ENCODE peak calls at places on chromosomes 7 and 10, in seven cellular contexts. Z is PC-3; U is naive thymus-derived CD4-positive, alpha-beta T cell; I is GM12878; W is upper lobe of right lung; E is neural progenitor cell; S is aorta. P is an unnamed sample.

GRCh38 chr7:4665661-4666060 is 16.4 kb upstream of the FOXK1 start:
- DNase-seq in W (no peak), E (no peak), I (no peak), Z (peak; percentile 28), S (no peak), U (no peak), P (no peak)

GRCh38 chr10:132305654-132306340 is 2.0 kb downstream of the STK32C start:
- DNase-seq in W (peak; percentile 35), E (no peak), U (no peak), Z (no peak), S (peak; percentile 59), I (no peak), P (no peak)

GRCh38 chr10:112548535-112549276 is 101.7 kb downstream of the VTI1A start:
- DNase-seq in Z (no peak), E (no peak), S (no peak), I (no peak), U (no peak), W (no peak), P (peak; percentile 18)

GRCh38 chr10:62811159-62811875 is 4.8 kb downstream of the EGR2 start:
- DNase-seq in E (no peak), I (peak; percentile 85), U (no peak), Z (no peak), W (no peak), S (no peak), P (no peak)

GRCh38 chr7:22667562-22668239 is 59.3 kb upstream of the IL6 start:
- DNase-seq in W (no peak), S (no peak), I (no peak), U (no peak), Z (peak; percentile 93), E (no peak), P (peak; percentile 46)

GRCh38 chr10:13453896-13454295 is 74.9 kb downstream of the BEND7 start:
- DNase-seq in E (peak; percentile 47), Z (no peak), U (peak; percentile 25), I (peak; percentile 16), S (no peak), W (no peak), P (peak; percentile 65)

GRCh38 chr7:54705436-54705835 is 53.6 kb downstream of the SEC61G start:
- DNase-seq in E (no peak), W (no peak), Z (peak; percentile 67), I (peak; percentile 33), U (no peak), S (no peak), P (no peak)

GRCh38 chr7:40673285-40673684 is 538.5 kb downstream of the SUGCT start:
- DNase-seq in W (no peak), Z (peak; percentile 79), S (no peak), U (no peak), I (no peak), E (no peak), P (no peak)

GRCh38 chr10:129104266-129105045 is 362.6 kb upstream of the MGMT start:
- DNase-seq in W (no peak), E (no peak), I (no peak), U (no peak), S (no peak), Z (no peak), P (no peak)

GRCh38 chr7:159099711-159100231 is 44.9 kb downstream of the VIPR2 start:
- DNase-seq in S (peak; percentile 55), I (no peak), E (no peak), U (no peak), Z (no peak), W (peak; percentile 43), P (no peak)

GRCh38 chr7:19749658-19750057 is 23.8 kb downstream of the TMEM196 start:
- DNase-seq in S (no peak), Z (peak; percentile 59), E (no peak), U (no peak), W (no peak), I (no peak), P (no peak)

DNA sequence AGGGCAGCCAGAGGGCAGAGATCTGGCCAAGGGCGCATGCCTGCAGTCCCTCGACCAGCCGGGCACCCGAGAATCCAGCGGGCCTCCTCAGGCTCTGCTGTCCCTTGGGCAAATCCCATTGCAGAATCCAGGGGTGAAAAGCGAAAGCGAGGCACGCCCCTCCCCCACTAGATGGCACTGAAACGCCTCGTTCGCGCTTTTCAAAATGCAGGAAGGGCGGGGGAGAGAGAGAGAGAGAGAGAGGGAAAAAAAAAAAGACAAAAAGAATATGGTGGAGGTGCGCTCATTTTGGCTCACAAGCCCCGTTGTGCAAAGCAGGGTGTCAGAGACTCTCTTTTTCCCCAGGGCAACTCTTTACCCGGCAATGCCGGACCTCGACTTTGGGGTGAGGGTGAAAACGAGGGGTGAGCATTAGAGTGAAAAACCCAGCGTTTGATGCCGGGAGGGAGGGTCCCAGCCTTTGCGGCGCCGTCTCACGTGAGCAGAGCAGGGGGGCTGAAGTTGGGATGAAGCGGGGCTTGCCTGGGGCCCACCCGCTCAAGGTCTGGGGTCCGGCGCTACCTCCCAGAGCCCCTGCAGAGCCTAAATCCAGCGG is 2.5 kb upstream of the TMEM178B start:
- DNase-seq in E (peak; percentile 91), S (no peak), I (no peak), W (no peak), Z (peak; percentile 23), U (peak; percentile 26), P (peak; percentile 84)
- H3K4me3 ChIP-seq in E (peak overlapping the region; percentile 81), S (no peak overlapping the region), I (no peak overlapping the region), W (peak overlapping the region; percentile 52), Z (peak overlapping the region; percentile 61), U (peak overlapping the region; percentile 42), P (peak overlapping the region; percentile 71)

DNA sequence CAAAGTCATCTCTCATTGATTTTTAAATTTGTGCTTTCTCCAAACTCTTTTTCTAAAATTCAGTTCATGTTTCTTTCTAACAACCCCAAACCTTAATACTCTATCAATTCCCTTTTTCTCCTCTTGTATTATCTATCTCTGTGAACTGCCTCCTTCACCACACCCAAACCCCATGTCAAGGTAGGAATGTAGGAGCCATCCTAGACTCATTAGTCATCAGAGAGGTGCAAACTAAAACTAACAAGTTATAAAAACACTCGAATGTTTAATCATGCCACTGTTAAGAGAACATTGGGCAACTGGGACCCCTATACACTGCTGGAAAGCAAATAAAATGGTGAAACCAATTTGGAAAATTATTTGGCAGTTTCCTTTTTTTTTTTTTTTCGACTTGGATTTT is 533.8 kb upstream of the LRRN3 start:
- DNase-seq in E (no peak), U (no peak), S (no peak), I (no peak), Z (no peak), W (no peak), P (no peak)
- H3K27me3 ChIP-seq in E (no peaks in the 10 kb centered on the region), U (no peaks in the 10 kb centered on the region), S (no peaks in the 10 kb centered on the region), I (no peaks in the 10 kb centered on the region), Z (no peaks in the 10 kb centered on the region), W (no peaks in the 10 kb centered on the region), P (no peaks in the 10 kb centered on the region)

GRCh38 chr10:76051007-76051936 is 619.8 kb downstream of the LRMDA start:
- DNase-seq in E (peak; percentile 84), S (no peak), U (no peak), Z (no peak), W (no peak), I (no peak), P (peak; percentile 26)
- H3K36me3 ChIP-seq in E (no peaks in the 10 kb centered on the region), S (no peaks in the 10 kb centered on the region), U (no peaks in the 10 kb centered on the region), Z (no peaks in the 10 kb centered on the region), W (no peaks in the 10 kb centered on the region), I (no peaks in the 10 kb centered on the region), P (no peaks in the 10 kb centered on the region)

DNA sequence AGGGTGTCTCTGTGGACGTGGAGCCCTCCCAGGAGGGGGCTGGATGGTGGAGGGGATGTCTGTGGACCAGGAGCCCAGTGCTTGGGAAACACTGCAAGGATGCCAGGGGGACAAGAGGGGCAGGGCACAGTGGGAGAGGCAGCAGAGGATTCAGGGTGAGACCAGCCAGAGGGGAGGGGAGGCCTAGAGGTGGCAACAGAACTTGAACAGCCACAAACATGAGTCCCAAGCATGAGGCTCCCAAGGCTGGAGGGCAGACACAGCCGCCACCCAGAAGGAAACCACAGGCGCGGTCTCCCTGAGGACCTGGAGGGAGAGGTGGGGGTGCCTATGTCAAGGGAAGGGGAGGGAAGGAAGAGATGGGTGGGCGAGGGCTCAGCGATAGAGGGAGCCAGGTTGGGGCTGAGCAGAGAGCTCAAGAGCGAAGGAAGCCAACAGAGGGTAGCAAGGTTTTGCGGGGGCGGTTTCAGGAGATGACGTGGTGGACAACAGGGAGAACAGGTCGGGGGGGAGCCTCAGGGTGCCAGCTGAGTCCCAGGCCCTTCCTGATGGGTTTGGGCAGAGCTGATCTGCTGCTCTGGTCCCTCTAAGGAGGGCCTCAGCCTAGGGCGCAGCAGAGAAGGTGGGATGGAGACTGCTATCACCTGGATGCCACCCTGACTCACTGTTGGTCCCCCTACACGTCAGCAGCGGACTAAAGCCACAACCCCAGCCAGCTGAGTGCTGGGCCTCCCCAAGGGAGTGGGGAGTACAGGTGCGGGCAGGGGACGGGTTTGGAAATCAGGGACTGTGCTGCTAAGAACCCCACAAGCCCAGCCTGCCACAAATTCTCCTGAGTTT is 6.7 kb upstream of the PILRA start:
- DNase-seq in Z (no peak), U (no peak), S (peak; percentile 57), E (no peak), I (peak; percentile 58), W (peak; percentile 62), P (no peak)
- H3K4me3 ChIP-seq in Z (no peak overlapping the region), U (no peak overlapping the region), S (no peak overlapping the region), E (no peak overlapping the region), I (peak overlapping the region; percentile 2), W (no peak overlapping the region), P (no peak overlapping the region)

GRCh38 chr10:96093948-96094347 is 36.1 kb upstream of the ZNF518A start:
- DNase-seq in E (no peak), U (no peak), W (no peak), S (no peak), Z (no peak), I (no peak), P (no peak)
- H3K27me3 ChIP-seq in E (no peaks in the 10 kb centered on the region), U (peaks cover 7% of the 10 kb centered on the region), W (peaks cover 58% of the 10 kb centered on the region), S (peaks cover 6% of the 10 kb centered on the region), Z (peaks cover 38% of the 10 kb centered on the region), I (no peaks in the 10 kb centered on the region), P (no peaks in the 10 kb centered on the region)

P was measured in H7.